ENCODE peak calls at places on chromosomes 5 and 9, in ten cellular contexts. E is adrenal gland; C is AG10803; D is GM12891; G is cardiac muscle cell; A is NCI-H510A treated with DMSO at 0.1 percent for 48 hours; N is G401; M is stimulated activated CD8-positive, alpha-beta memory T cell treated with anti-CD3 and anti-CD28 coated beads, Interleukin-2, amount 100 ng/mL, for 1 hour; H is frontal cortex; S is iris pigment epithelial cell. T is an unnamed sample.

GRCh38 chr5:160452721-160453263 is 31.1 kb downstream of the PTTG1 start:
- DNase-seq in E (no peak), C (no peak), D (no peak), G (no peak), A (no peak), N (no peak), M (no peak), H (no peak), S (no peak), T (no peak)

GRCh38 chr5:112063878-112064615 is 307.1 kb upstream of the NREP start:
- DNase-seq in E (no peak), C (no peak), D (no peak), G (no peak), A (no peak), N (no peak), M (no peak), H (no peak), S (no peak), T (no peak)

GRCh38 chr9:37639874-37640273 is 10.9 kb upstream of the FRMPD1 start:
- DNase-seq in E (no peak), C (no peak), D (no peak), G (no peak), A (no peak), N (no peak), M (no peak), H (no peak), S (no peak), T (no peak)

GRCh38 chr9:76027426-76027825 is 137.0 kb downstream of the PCSK5 start:
- DNase-seq in E (no peak), C (no peak), D (no peak), G (no peak), A (no peak), N (no peak), M (no peak), H (no peak), S (peak), T (no peak)

GRCh38 chr5:61632064-61632463 is 300.0 kb downstream of the ZSWIM6 start:
- DNase-seq in E (no peak), C (no peak), D (no peak), G (no peak), A (no peak), N (no peak), M (no peak), H (no peak), S (no peak), T (no peak)

GRCh38 chr5:171157775-171158174 is 151.3 kb upstream of the TLX3 start:
- DNase-seq in E (no peak), C (no peak), D (no peak), G (no peak), A (no peak), N (no peak), M (no peak), H (no peak), S (no peak), T (no peak)

GRCh38 chr9:26947736-26948135 is 694 bp upstream of the PLAA start:
- DNase-seq in E (no peak), C (no peak), D (no peak), G (no peak), A (no peak), N (no peak), M (no peak), H (no peak), S (no peak), T (peak)

GRCh38 chr5:80797428-80798024 is 142.7 kb upstream of the DHFR start:
- DNase-seq in E (no peak), C (no peak), D (no peak), G (no peak), A (no peak), N (no peak), M (no peak), H (no peak), S (no peak), T (no peak)

GRCh38 chr5:144453753-144454152 is 283.1 kb downstream of the KCTD16 start:
- DNase-seq in E (no peak), C (no peak), D (no peak), G (no peak), A (no peak), N (no peak), M (no peak), H (no peak), S (no peak), T (no peak)

GRCh38 chr5:137336565-137337120 is 162.5 kb downstream of the SPOCK1 start:
- DNase-seq in E (no peak), C (no peak), D (no peak), G (no peak), A (no peak), N (no peak), M (no peak), H (no peak), S (no peak), T (no peak)

GRCh38 chr9:116175616-116176015 is 22.0 kb downstream of the PAPPA start:
- DNase-seq in E (no peak), C (no peak), D (no peak), G (no peak), A (no peak), N (no peak), M (no peak), H (no peak), S (peak), T (no peak)

GRCh38 chr5:143057580-143057999 is 287.4 kb downstream of the ARHGAP26 start:
- DNase-seq in E (no peak), C (peak), D (no peak), G (no peak), A (no peak), N (no peak), M (no peak), H (no peak), S (peak), T (no peak)

GRCh38 chr5:111997308-111998159 is 240.5 kb upstream of the NREP start:
- DNase-seq in E (no peak), C (peak), D (no peak), G (no peak), A (no peak), N (no peak), M (no peak), H (no peak), S (peak), T (no peak)

GRCh38 chr9:136717399-136717798 is 5.0 kb downstream of the DIPK1B start:
- DNase-seq in E (no peak), C (no peak), D (no peak), G (no peak), A (no peak), N (no peak), M (no peak), H (no peak), S (no peak), T (no peak)

GRCh38 chr5:39176740-39177628 is 42.4 kb downstream of the FYB1 start:
- DNase-seq in E (no peak), C (no peak), D (no peak), G (no peak), A (no peak), N (no peak), M (no peak), H (no peak), S (no peak), T (no peak)